ENCODE peak calls at places on chromosomes 5 and 9, in ten cellular contexts. One of them, this sample, is unnamed.

GRCh38 chr5:9716838-9717281 is 86.7 kb upstream of the TAS2R1 start:
- DNase-seq in lower lobe of right lung: no peak
- DNase-seq in progenitor cell of endocrine pancreas: no peak
- DNase-seq in epithelial cell of prostate: peak; percentile 44
- DNase-seq in fibroblast of mammary gland: no peak
- DNase-seq in GM23338: no peak
- DNase-seq in endothelial cell of umbilical vein: no peak
- DNase-seq in stimulated activated CD8-positive, alpha-beta memory T cell treated with anti-CD3 and anti-CD28 coated beads, Interleukin-15, amount 100 ng/mL, for 1 hour: no peak
- DNase-seq in hepatocyte: no peak
- DNase-seq in HCT116: no peak
- DNase-seq in this sample: peak; percentile 87

GRCh38 chr5:10668697-10669096 is 92.3 kb downstream of the DAP start:
- DNase-seq in GM23338: no peak
- DNase-seq in progenitor cell of endocrine pancreas: no peak
- DNase-seq in HCT116: no peak
- DNase-seq in endothelial cell of umbilical vein: no peak
- DNase-seq in epithelial cell of prostate: no peak
- DNase-seq in lower lobe of right lung: no peak
- DNase-seq in hepatocyte: no peak
- DNase-seq in stimulated activated CD8-positive, alpha-beta memory T cell treated with anti-CD3 and anti-CD28 coated beads, Interleukin-15, amount 100 ng/mL, for 1 hour: no peak
- DNase-seq in fibroblast of mammary gland: peak; percentile 37
- DNase-seq in this sample: peak; percentile 46

GRCh38 chr5:115372121-115372520 is 75.7 kb upstream of the CCDC112 start:
- DNase-seq in epithelial cell of prostate: no peak
- DNase-seq in HCT116: no peak
- DNase-seq in progenitor cell of endocrine pancreas: no peak
- DNase-seq in fibroblast of mammary gland: peak; percentile 20
- DNase-seq in endothelial cell of umbilical vein: no peak
- DNase-seq in stimulated activated CD8-positive, alpha-beta memory T cell treated with anti-CD3 and anti-CD28 coated beads, Interleukin-15, amount 100 ng/mL, for 1 hour: no peak
- DNase-seq in hepatocyte: no peak
- DNase-seq in GM23338: no peak
- DNase-seq in lower lobe of right lung: no peak
- DNase-seq in this sample: no peak

GRCh38 chr9:13993482-13994267 is 320.3 kb downstream of the NFIB start:
- DNase-seq in GM23338: no peak
- DNase-seq in stimulated activated CD8-positive, alpha-beta memory T cell treated with anti-CD3 and anti-CD28 coated beads, Interleukin-15, amount 100 ng/mL, for 1 hour: no peak
- DNase-seq in epithelial cell of prostate: no peak
- DNase-seq in endothelial cell of umbilical vein: no peak
- DNase-seq in fibroblast of mammary gland: peak; percentile 17
- DNase-seq in progenitor cell of endocrine pancreas: no peak
- DNase-seq in HCT116: no peak
- DNase-seq in hepatocyte: no peak
- DNase-seq in lower lobe of right lung: no peak
- DNase-seq in this sample: no peak

GRCh38 chr9:752681-753200 is 88.8 kb upstream of the DMRT1 start:
- DNase-seq in epithelial cell of prostate: no peak
- DNase-seq in stimulated activated CD8-positive, alpha-beta memory T cell treated with anti-CD3 and anti-CD28 coated beads, Interleukin-15, amount 100 ng/mL, for 1 hour: no peak
- DNase-seq in GM23338: no peak
- DNase-seq in hepatocyte: no peak
- DNase-seq in fibroblast of mammary gland: peak; percentile 50
- DNase-seq in endothelial cell of umbilical vein: no peak
- DNase-seq in lower lobe of right lung: no peak
- DNase-seq in progenitor cell of endocrine pancreas: no peak
- DNase-seq in HCT116: no peak
- DNase-seq in this sample: no peak

GRCh38 chr9:95434116-95435073 is 82.4 kb downstream of the PTCH1 start:
- DNase-seq in stimulated activated CD8-positive, alpha-beta memory T cell treated with anti-CD3 and anti-CD28 coated beads, Interleukin-15, amount 100 ng/mL, for 1 hour: no peak
- DNase-seq in epithelial cell of prostate: no peak
- DNase-seq in HCT116: peak; percentile 45
- DNase-seq in progenitor cell of endocrine pancreas: no peak
- DNase-seq in lower lobe of right lung: no peak
- DNase-seq in hepatocyte: peak; percentile 39
- DNase-seq in fibroblast of mammary gland: peak; percentile 35
- DNase-seq in endothelial cell of umbilical vein: no peak
- DNase-seq in GM23338: peak; percentile 53
- DNase-seq in this sample: peak; percentile 88

GRCh38 chr5:159345861-159346260 is 15.6 kb upstream of the IL12B start:
- DNase-seq in stimulated activated CD8-positive, alpha-beta memory T cell treated with anti-CD3 and anti-CD28 coated beads, Interleukin-15, amount 100 ng/mL, for 1 hour: no peak
- DNase-seq in epithelial cell of prostate: no peak
- DNase-seq in lower lobe of right lung: no peak
- DNase-seq in endothelial cell of umbilical vein: no peak
- DNase-seq in GM23338: no peak
- DNase-seq in hepatocyte: no peak
- DNase-seq in fibroblast of mammary gland: no peak
- DNase-seq in HCT116: no peak
- DNase-seq in progenitor cell of endocrine pancreas: no peak
- DNase-seq in this sample: no peak

GRCh38 chr9:88726803-88727202 is 191.8 kb downstream of the NXNL2 start:
- DNase-seq in lower lobe of right lung: no peak
- DNase-seq in GM23338: no peak
- DNase-seq in hepatocyte: no peak
- DNase-seq in stimulated activated CD8-positive, alpha-beta memory T cell treated with anti-CD3 and anti-CD28 coated beads, Interleukin-15, amount 100 ng/mL, for 1 hour: no peak
- DNase-seq in endothelial cell of umbilical vein: no peak
- DNase-seq in progenitor cell of endocrine pancreas: no peak
- DNase-seq in fibroblast of mammary gland: no peak
- DNase-seq in epithelial cell of prostate: no peak
- DNase-seq in HCT116: no peak
- DNase-seq in this sample: no peak

GRCh38 chr5:100797863-100798262 is 105.2 kb downstream of the ST8SIA4 start:
- DNase-seq in stimulated activated CD8-positive, alpha-beta memory T cell treated with anti-CD3 and anti-CD28 coated beads, Interleukin-15, amount 100 ng/mL, for 1 hour: no peak
- DNase-seq in lower lobe of right lung: no peak
- DNase-seq in epithelial cell of prostate: peak; percentile 55
- DNase-seq in hepatocyte: no peak
- DNase-seq in GM23338: no peak
- DNase-seq in endothelial cell of umbilical vein: peak; percentile 77
- DNase-seq in fibroblast of mammary gland: peak; percentile 41
- DNase-seq in HCT116: no peak
- DNase-seq in progenitor cell of endocrine pancreas: no peak
- DNase-seq in this sample: no peak

GRCh38 chr5:44952376-44952775 is 143.6 kb downstream of the MRPS30 start:
- DNase-seq in epithelial cell of prostate: no peak
- DNase-seq in endothelial cell of umbilical vein: peak; percentile 54
- DNase-seq in progenitor cell of endocrine pancreas: no peak
- DNase-seq in lower lobe of right lung: no peak
- DNase-seq in fibroblast of mammary gland: peak; percentile 42
- DNase-seq in GM23338: peak; percentile 67
- DNase-seq in hepatocyte: peak; percentile 48
- DNase-seq in HCT116: peak; percentile 51
- DNase-seq in stimulated activated CD8-positive, alpha-beta memory T cell treated with anti-CD3 and anti-CD28 coated beads, Interleukin-15, amount 100 ng/mL, for 1 hour: no peak
- DNase-seq in this sample: no peak

GRCh38 chr5:138336952-138337684 is 948 bp upstream of the FAM53C start:
- DNase-seq in GM23338: peak; percentile 90
- DNase-seq in endothelial cell of umbilical vein: no peak
- DNase-seq in hepatocyte: peak; percentile 88
- DNase-seq in HCT116: peak; percentile 81
- DNase-seq in progenitor cell of endocrine pancreas: peak; percentile 64
- DNase-seq in lower lobe of right lung: peak; percentile 83
- DNase-seq in stimulated activated CD8-positive, alpha-beta memory T cell treated with anti-CD3 and anti-CD28 coated beads, Interleukin-15, amount 100 ng/mL, for 1 hour: no peak
- DNase-seq in epithelial cell of prostate: no peak
- DNase-seq in fibroblast of mammary gland: peak; percentile 82
- DNase-seq in this sample: no peak

GRCh38 chr9:36031774-36032565 is 4.7 kb upstream of the RECK start:
- DNase-seq in stimulated activated CD8-positive, alpha-beta memory T cell treated with anti-CD3 and anti-CD28 coated beads, Interleukin-15, amount 100 ng/mL, for 1 hour: no peak
- DNase-seq in HCT116: no peak
- DNase-seq in endothelial cell of umbilical vein: no peak
- DNase-seq in hepatocyte: no peak
- DNase-seq in fibroblast of mammary gland: peak; percentile 90
- DNase-seq in progenitor cell of endocrine pancreas: no peak
- DNase-seq in epithelial cell of prostate: no peak
- DNase-seq in GM23338: no peak
- DNase-seq in lower lobe of right lung: no peak
- DNase-seq in this sample: no peak